ENCODE peak calls at places on chromosomes 16 and 17, in four cellular contexts. C, B, Y and W are unnamed samples.

GRCh38 chr16:57868913-57869520 is 66.7 kb upstream of the KIFC3 start:
- DNase-seq in C (no peak), B (no peak), Y (no peak), W (no peak)

GRCh38 chr16:49464877-49465504 is 91.4 kb downstream of the C16orf78 start:
- DNase-seq in C (no peak), B (no peak), Y (peak; percentile 19), W (peak; percentile 38)

GRCh38 chr17:74458835-74459234 is 7.6 kb upstream of the CD300A start:
- DNase-seq in C (no peak), B (no peak), Y (no peak), W (no peak)

GRCh38 chr16:28181557-28181914 is 30.2 kb downstream of the XPO6 start:
- DNase-seq in C (no peak), B (peak; percentile 87), Y (peak; percentile 33), W (no peak)

GRCh38 chr17:27860971-27861669 is 32.0 kb downstream of the LYRM9 start:
- DNase-seq in C (no peak), B (no peak), Y (no peak), W (no peak)

GRCh38 chr16:11361751-11362742 is 16.8 kb downstream of the RMI2 start:
- DNase-seq in C (peak; percentile 40), B (peak; percentile 9), Y (no peak), W (no peak)

GRCh38 chr17:78001182-78001581 is 42.7 kb downstream of the TNRC6C start:
- DNase-seq in C (no peak), B (peak; percentile 57), Y (no peak), W (no peak)

GRCh38 chr16:14454391-14454790 is 175.7 kb downstream of the PARN start:
- DNase-seq in C (no peak), B (no peak), Y (no peak), W (no peak)

GRCh38 chr17:83170571-83171260 is 91.3 kb downstream of the METRNL start:
- DNase-seq in C (no peak), B (no peak), Y (peak; percentile 24), W (no peak)

GRCh38 chr17:12566281-12567002 is 99.2 kb upstream of the MYOCD start:
- DNase-seq in C (no peak), B (no peak), Y (no peak), W (no peak)

GRCh38 chr17:36665417-36665816 is 64.0 kb downstream of the MRM1 start:
- DNase-seq in C (no peak), B (no peak), Y (no peak), W (no peak)

GRCh38 chr17:66715076-66715675 is 119.7 kb upstream of the CACNG5 start:
- DNase-seq in C (no peak), B (no peak), Y (no peak), W (no peak)

GRCh38 chr17:52233176-52233575 is 74.7 kb upstream of the CA10 start:
- DNase-seq in C (no peak), B (no peak), Y (no peak), W (no peak)

GRCh38 chr16:27639588-27640276 is 89.8 kb downstream of the KATNIP start:
- DNase-seq in C (peak; percentile 25), B (peak; percentile 82), Y (no peak), W (no peak)

GRCh38 chr16:58709338-58709737 is 24.8 kb upstream of the SLC38A7 start:
- DNase-seq in C (no peak), B (no peak), Y (no peak), W (no peak)

GRCh38 chr16:66367968-66368891 is 1.7 kb downstream of the CDH5 start:
- DNase-seq in C (no peak), B (peak; percentile 85), Y (no peak), W (no peak)

GRCh38 chr17:50056961-50057330 is 1.0 kb downstream of the ITGA3 start:
- DNase-seq in C (no peak), B (peak; percentile 41), Y (no peak), W (no peak)

GRCh38 chr16:57988929-57989328 is 11.5 kb downstream of the ZNF319 start:
- DNase-seq in C (no peak), B (no peak), Y (no peak), W (no peak)

GRCh38 chr16:1326380-1326779 is 7.1 kb upstream of the BAIAP3 start:
- DNase-seq in C (no peak), B (no peak), Y (no peak), W (no peak)

GRCh38 chr17:199806-200603 is 18.6 kb upstream of the DOC2B start:
- DNase-seq in C (no peak), B (peak; percentile 87), Y (no peak), W (no peak)

GRCh38 chr17:82049106-82049505 is 2.5 kb downstream of the RFNG start:
- DNase-seq in C (no peak), B (no peak), Y (no peak), W (no peak)

GRCh38 chr16:79601092-79601977 is 798 bp upstream of the MAF start:
- DNase-seq in C (peak; percentile 52), B (peak; percentile 35), Y (peak; percentile 57), W (peak; percentile 91)

GRCh38 chr17:4715071-4715749 is 4.8 kb downstream of the ARRB2 start:
- DNase-seq in C (peak; percentile 75), B (no peak), Y (no peak), W (no peak)

GRCh38 chr17:48593840-48594411 is 347 bp upstream of the HOXB5 start:
- DNase-seq in C (peak; percentile 79), B (peak; percentile 88), Y (peak; percentile 61), W (peak; percentile 68)

GRCh38 chr17:34580685-34581445 is 1.5 kb downstream of the TMEM132E start:
- DNase-seq in C (no peak), B (peak; percentile 1), Y (no peak), W (no peak)

GRCh38 chr17:45410144-45411091 is 22.3 kb downstream of the ARHGAP27 start:
- DNase-seq in C (peak; percentile 76), B (peak; percentile 26), Y (no peak), W (no peak)

GRCh38 chr17:66301418-66301863 is 972 bp upstream of the PRKCA start:
- DNase-seq in C (no peak), B (peak; percentile 15), Y (no peak), W (no peak)

GRCh38 chr16:82037251-82037650 is 2.2 kb downstream of the HSD17B2 start:
- DNase-seq in C (no peak), B (no peak), Y (no peak), W (no peak)

GRCh38 chr16:3170440-3171180 is 17.4 kb upstream of the OR1F1 start:
- DNase-seq in C (peak; percentile 28), B (no peak), Y (no peak), W (no peak)

GRCh38 chr16:54245788-54246453 is 40.7 kb downstream of the IRX3 start:
- DNase-seq in C (no peak), B (no peak), Y (no peak), W (peak; percentile 0)

GRCh38 chr17:51992864-51993413 is 165.6 kb downstream of the CA10 start:
- DNase-seq in C (no peak), B (no peak), Y (no peak), W (no peak)

GRCh38 chr17:76410328-76410965 is 26.0 kb downstream of the SPHK1 start:
- DNase-seq in C (no peak), B (no peak), Y (no peak), W (no peak)

GRCh38 chr16:15691046-15691445 is 41.0 kb downstream of the NDE1 start:
- DNase-seq in C (no peak), B (no peak), Y (no peak), W (no peak)

GRCh38 chr16:70162041-70162451 is 11.5 kb upstream of the CLEC18C start:
- DNase-seq in C (no peak), B (peak; percentile 81), Y (peak; percentile 28), W (no peak)

GRCh38 chr16:65570261-65570660 is 448.4 kb upstream of the CDH11 start:
- DNase-seq in C (no peak), B (no peak), Y (no peak), W (no peak)

GRCh38 chr16:56272495-56272894 is 81.2 kb downstream of the GNAO1 start:
- DNase-seq in C (no peak), B (no peak), Y (no peak), W (no peak)

GRCh38 chr17:28293994-28294393 is 25.0 kb upstream of the TMEM97 start:
- DNase-seq in C (no peak), B (no peak), Y (no peak), W (no peak)

GRCh38 chr17:73798111-73798748 is 154.0 kb upstream of the SDK2 start:
- DNase-seq in C (no peak), B (peak; percentile 2), Y (no peak), W (peak; percentile 89)